ENCODE peak calls at places on chromosomes 11 and 22, in ten cellular contexts. L, A, Q, G, E, F, W, U, C and N are unnamed samples.

GRCh38 chr22:42764895-42765363 is 44.3 kb upstream of the A4GALT start:
- DNase-seq in C (no peak), W (no peak), E (no peak), Q (no peak), U (no peak), L (no peak), A (no peak), F (no peak), G (no peak), N (no peak)

GRCh38 chr11:123434911-123435310 is 4.8 kb downstream of the GRAMD1B start:
- DNase-seq in E (peak; percentile 74), Q (no peak), U (no peak), W (no peak), G (no peak), C (no peak), L (no peak), F (no peak), A (no peak), N (no peak)

GRCh38 chr11:35178862-35179261 is 39.9 kb downstream of the CD44 start:
- DNase-seq in G (no peak), C (no peak), E (peak; percentile 79), F (no peak), W (peak; percentile 76), A (no peak), L (peak; percentile 35), Q (no peak), U (no peak), N (no peak)

GRCh38 chr11:61973603-61974162 is 6.2 kb upstream of the FTH1 start:
- DNase-seq in F (peak; percentile 26), E (no peak), W (peak; percentile 87), U (no peak), A (peak; percentile 49), C (no peak), G (no peak), L (no peak), Q (peak; percentile 79), N (no peak)

GRCh38 chr22:48630444-48630777 is 1197.3 kb downstream of the BRD1 start:
- DNase-seq in F (no peak), E (no peak), U (no peak), W (no peak), Q (no peak), A (no peak), C (no peak), G (no peak), L (no peak), N (no peak)

GRCh38 chr22:22171357-22172218 is 73.0 kb upstream of the VPREB1 start:
- DNase-seq in W (peak; percentile 10), U (no peak), G (no peak), L (no peak), C (no peak), F (no peak), A (no peak), E (peak; percentile 44), Q (no peak), N (no peak)

GRCh38 chr11:125886997-125887372 is 483 bp upstream of the HYLS1 start:
- DNase-seq in U (peak; percentile 42), G (no peak), F (peak; percentile 39), E (peak; percentile 63), C (peak; percentile 27), W (peak; percentile 66), Q (peak; percentile 88), L (peak; percentile 10), A (peak; percentile 33), N (no peak)

GRCh38 chr22:38193580-38193979 is 8.2 kb upstream of the MAFF start:
- DNase-seq in Q (no peak), A (peak; percentile 81), G (no peak), F (no peak), C (peak; percentile 46), U (no peak), L (no peak), E (no peak), W (no peak), N (no peak)

GRCh38 chr22:26671317-26672059 is 14.1 kb downstream of the MIAT start:
- DNase-seq in Q (peak; percentile 93), L (no peak), A (peak; percentile 58), W (peak; percentile 78), G (peak; percentile 78), U (no peak), F (no peak), E (no peak), C (no peak), N (no peak)

GRCh38 chr11:122095950-122096942 is 19.8 kb downstream of the BLID start:
- DNase-seq in U (no peak), G (no peak), F (no peak), L (peak; percentile 93), E (peak; percentile 51), C (no peak), A (no peak), W (peak; percentile 49), Q (no peak), N (no peak)

GRCh38 chr22:21866821-21867527 is 471 bp downstream of the MAPK1 start:
- DNase-seq in E (peak; percentile 11), W (no peak), C (peak; percentile 26), A (peak; percentile 26), L (no peak), F (peak; percentile 29), G (no peak), U (no peak), Q (no peak), N (no peak)

GRCh38 chr22:30705710-30706651 is 11.3 kb downstream of the OSBP2 start:
- DNase-seq in U (no peak), F (peak; percentile 37), W (no peak), E (peak; percentile 83), C (no peak), A (no peak), L (peak; percentile 89), G (no peak), Q (peak; percentile 22), N (no peak)

GRCh38 chr11:130629039-130629438 is 180.6 kb downstream of the ADAMTS15 start:
- DNase-seq in U (no peak), A (no peak), L (peak; percentile 65), G (no peak), Q (no peak), F (no peak), W (peak; percentile 78), C (no peak), E (peak; percentile 70), N (no peak)

GRCh38 chr11:133064152-133064877 is 468.0 kb downstream of the OPCML start:
- DNase-seq in F (peak; percentile 46), G (no peak), L (peak; percentile 84), Q (peak; percentile 82), U (peak; percentile 76), A (peak; percentile 24), E (no peak), W (peak; percentile 30), C (peak; percentile 63), N (no peak)

GRCh38 chr22:45537734-45538181 is 35.1 kb downstream of the FBLN1 start:
- DNase-seq in W (peak; percentile 100), C (peak; percentile 46), G (peak; percentile 99), A (peak; percentile 77), F (peak; percentile 42), L (peak; percentile 93), Q (no peak), U (no peak), E (no peak), N (no peak)

DNA sequence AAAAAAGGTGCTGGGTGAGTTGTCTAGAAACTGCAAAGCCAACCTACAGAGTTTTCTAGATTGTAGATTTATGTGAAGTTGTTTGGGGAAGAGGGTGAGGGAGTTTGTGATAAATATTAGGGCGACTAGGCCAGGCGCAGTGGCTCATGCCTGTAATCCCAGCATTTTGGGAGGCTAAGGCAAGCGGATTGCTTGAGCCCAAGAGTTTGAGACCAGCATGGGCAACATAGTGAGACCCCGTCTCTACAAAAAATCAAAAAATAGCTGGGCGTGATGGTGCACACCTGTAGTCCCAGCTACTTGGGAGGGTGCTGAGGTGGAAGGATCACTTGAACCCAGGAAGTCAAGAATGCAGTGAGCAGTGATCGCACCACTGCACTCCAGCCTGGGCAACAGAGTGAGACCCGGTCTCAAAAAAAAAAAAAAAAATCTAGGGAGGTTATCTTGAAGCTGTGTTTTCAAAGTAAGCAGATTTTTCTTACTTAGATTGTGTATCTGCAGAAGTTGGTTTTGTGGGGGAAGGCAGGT is 844 bp downstream of the APOL6 start:
- DNase-seq in F (no peak), W (no peak), A (no peak), C (no peak), G (no peak), E (no peak), U (no peak), Q (no peak), L (no peak), N (no peak)
- H3K4me3 ChIP-seq in F (peak overlapping the region; percentile 68), W (peak overlapping the region; percentile 55), A (peak overlapping the region; percentile 82), C (peak overlapping the region; percentile 72), G (peak overlapping the region; percentile 53), E (peak overlapping the region; percentile 72), U (peak overlapping the region; percentile 75), Q (peak overlapping the region; percentile 60), L (peak overlapping the region; percentile 89), N (peak overlapping the region; percentile 75)

GRCh38 chr11:118353084-118353710 is 6.2 kb upstream of the UBE4A start:
- DNase-seq in U (no peak), C (no peak), E (peak; percentile 67), F (no peak), L (no peak), Q (no peak), G (no peak), A (no peak), W (no peak), N (no peak)
- TF ChIP-seq CTCF in U (no peak), C (peak; percentile 65), E (peak; percentile 86), F (peak; percentile 64), L (no peak), Q (peak; percentile 47), G (peak; percentile 84), A (no peak), W (peak; percentile 50), N (peak; percentile 54)

GRCh38 chr11:134120921-134121526 is 52.2 kb downstream of the JAM3 start:
- DNase-seq in F (peak; percentile 87), G (no peak), Q (no peak), L (peak; percentile 64), W (peak; percentile 51), A (peak; percentile 36), E (no peak), C (peak; percentile 30), U (no peak), N (no peak)

GRCh38 chr11:134120143-134120850 is 51.4 kb downstream of the JAM3 start:
- DNase-seq in A (peak; percentile 69), L (peak; percentile 97), F (peak; percentile 75), Q (no peak), W (peak; percentile 85), G (no peak), U (no peak), C (peak; percentile 53), E (no peak), N (no peak)

GRCh38 chr11:134118016-134118415 is 49.1 kb downstream of the JAM3 start:
- DNase-seq in F (no peak), C (no peak), Q (no peak), L (peak; percentile 43), W (no peak), G (no peak), E (no peak), U (no peak), A (no peak), N (no peak)

GRCh38 chr11:134116210-134116609 is 47.3 kb downstream of the JAM3 start:
- DNase-seq in Q (no peak), C (no peak), F (no peak), U (no peak), W (no peak), A (no peak), E (no peak), L (no peak), G (no peak), N (no peak)

GRCh38 chr11:134119094-134119493 is 50.2 kb downstream of the JAM3 start:
- DNase-seq in Q (no peak), F (no peak), U (no peak), L (peak; percentile 91), C (no peak), A (no peak), W (peak; percentile 77), G (no peak), E (no peak), N (no peak)
- H3K4me3 ChIP-seq in Q (no peak overlapping the region), F (peak overlapping the region; percentile 56), U (no peak overlapping the region), L (peak overlapping the region; percentile 3), C (no peak overlapping the region), A (no peak overlapping the region), W (no peak overlapping the region), G (no peak overlapping the region), E (no peak overlapping the region), N (no peak overlapping the region)

GRCh38 chr11:64629796-64630562 is 39.0 kb downstream of the SLC22A12 start:
- DNase-seq in E (no peak), A (no peak), W (no peak), Q (no peak), G (no peak), L (no peak), U (no peak), F (no peak), C (no peak), N (no peak)
- TF ChIP-seq CTCF in E (no peak), A (no peak), W (no peak), Q (no peak), G (no peak), L (no peak), U (no peak), F (no peak), C (no peak), N (no peak)